ENCODE peak calls at places on chromosome 11, in five cellular contexts. K is fibroblast of the aortic adventitia, E is Panc1, Z is AG09319, T is cardiac fibroblast. P is an unnamed sample.
A peak's percentile ranks its signal among the peaks of the same experiment; 100 is the strongest.

GRCh38 chr11:130054966-130055365 is 14.7 kb upstream of the APLP2 start:
- DNase-seq in Z (no peak), K (peak; percentile 43), E (no peak), T (no peak), P (no peak)

GRCh38 chr11:49208006-49208721 is at the start of gene FOLH1:
- DNase-seq in T (peak; percentile 18), Z (no peak), K (no peak), E (no peak), P (no peak)

GRCh38 chr11:61756452-61757212 is 4.2 kb downstream of the MYRF start:
- DNase-seq in Z (no peak), K (no peak), T (peak; percentile 46), E (no peak), P (peak; percentile 57)

GRCh38 chr11:102599642-102600261 is 25.4 kb downstream of the MMP20 start:
- DNase-seq in Z (peak; percentile 37), K (peak; percentile 92), E (peak; percentile 95), T (peak; percentile 73), P (peak; percentile 89)

GRCh38 chr11:63608353-63609345 is 5.6 kb downstream of the PLAAT3 start:
- DNase-seq in K (peak; percentile 58), E (no peak), Z (no peak), T (peak; percentile 72), P (peak; percentile 38)

GRCh38 chr11:57425565-57426438 is 1.1 kb downstream of the SLC43A3 start:
- DNase-seq in T (peak; percentile 63), E (no peak), Z (no peak), K (peak; percentile 80), P (peak; percentile 14)

GRCh38 chr11:122715883-122716282 is 60.4 kb downstream of the UBASH3B start:
- DNase-seq in T (no peak), Z (no peak), K (no peak), E (no peak), P (no peak)

GRCh38 chr11:47413908-47414684 is 5.7 kb downstream of the SLC39A13 start:
- DNase-seq in T (peak; percentile 76), E (no peak), K (peak; percentile 66), Z (no peak), P (peak; percentile 86)

GRCh38 chr11:131666006-131666405 is 295.6 kb downstream of the NTM start:
- DNase-seq in Z (no peak), K (no peak), T (no peak), E (no peak), P (no peak)

GRCh38 chr11:65987336-65987735 is 14.6 kb downstream of the EIF1AD start:
- DNase-seq in T (no peak), Z (no peak), E (no peak), K (no peak), P (no peak)
- TF ChIP-seq CTCF in T (no peak), Z (no peak), E (no peak), K (no peak), P (no peak)

GRCh38 chr11:20448838-20449237 is 61.3 kb downstream of the PRMT3 start:
- DNase-seq in K (no peak), E (no peak), T (no peak), Z (no peak), P (no peak)

GRCh38 chr11:20438637-20439036 is 51.1 kb downstream of the PRMT3 start:
- DNase-seq in T (no peak), K (no peak), E (no peak), Z (no peak), P (no peak)

GRCh38 chr11:20444537-20444936 is 57.0 kb downstream of the PRMT3 start:
- DNase-seq in Z (no peak), T (no peak), E (no peak), K (no peak), P (no peak)

GRCh38 chr11:20443596-20443995 is 56.1 kb downstream of the PRMT3 start:
- DNase-seq in Z (no peak), E (peak; percentile 2), K (peak; percentile 35), T (peak; percentile 57), P (peak; percentile 39)
- TF ChIP-seq CTCF in Z (peak; percentile 32), E (peak; percentile 50), K (peak; percentile 31), T (peak; percentile 31), P (peak; percentile 46)

GRCh38 chr11:116925050-116925449 is 87.6 kb upstream of the APOA1 start:
- DNase-seq in K (no peak), E (no peak), T (no peak), Z (no peak), P (no peak)

GRCh38 chr11:116929393-116930090 is 92.1 kb upstream of the APOA1 start:
- DNase-seq in E (no peak), K (peak; percentile 51), T (peak; percentile 40), Z (no peak), P (peak; percentile 18)

GRCh38 chr11:116928845-116929244 is 91.4 kb upstream of the APOA1 start:
- DNase-seq in T (peak; percentile 20), E (no peak), Z (no peak), K (no peak), P (peak; percentile 33)

GRCh38 chr11:116928102-116928777 is 90.8 kb upstream of the APOA1 start:
- DNase-seq in E (no peak), T (peak; percentile 13), K (no peak), Z (no peak), P (no peak)

GRCh38 chr11:116927163-116927772 is 89.8 kb upstream of the APOA1 start:
- DNase-seq in Z (no peak), T (no peak), K (no peak), E (no peak), P (no peak)
- TF ChIP-seq CTCF in Z (peak; percentile 9), T (peak; percentile 49), K (peak; percentile 48), E (peak; percentile 61), P (peak; percentile 44)

DNA sequence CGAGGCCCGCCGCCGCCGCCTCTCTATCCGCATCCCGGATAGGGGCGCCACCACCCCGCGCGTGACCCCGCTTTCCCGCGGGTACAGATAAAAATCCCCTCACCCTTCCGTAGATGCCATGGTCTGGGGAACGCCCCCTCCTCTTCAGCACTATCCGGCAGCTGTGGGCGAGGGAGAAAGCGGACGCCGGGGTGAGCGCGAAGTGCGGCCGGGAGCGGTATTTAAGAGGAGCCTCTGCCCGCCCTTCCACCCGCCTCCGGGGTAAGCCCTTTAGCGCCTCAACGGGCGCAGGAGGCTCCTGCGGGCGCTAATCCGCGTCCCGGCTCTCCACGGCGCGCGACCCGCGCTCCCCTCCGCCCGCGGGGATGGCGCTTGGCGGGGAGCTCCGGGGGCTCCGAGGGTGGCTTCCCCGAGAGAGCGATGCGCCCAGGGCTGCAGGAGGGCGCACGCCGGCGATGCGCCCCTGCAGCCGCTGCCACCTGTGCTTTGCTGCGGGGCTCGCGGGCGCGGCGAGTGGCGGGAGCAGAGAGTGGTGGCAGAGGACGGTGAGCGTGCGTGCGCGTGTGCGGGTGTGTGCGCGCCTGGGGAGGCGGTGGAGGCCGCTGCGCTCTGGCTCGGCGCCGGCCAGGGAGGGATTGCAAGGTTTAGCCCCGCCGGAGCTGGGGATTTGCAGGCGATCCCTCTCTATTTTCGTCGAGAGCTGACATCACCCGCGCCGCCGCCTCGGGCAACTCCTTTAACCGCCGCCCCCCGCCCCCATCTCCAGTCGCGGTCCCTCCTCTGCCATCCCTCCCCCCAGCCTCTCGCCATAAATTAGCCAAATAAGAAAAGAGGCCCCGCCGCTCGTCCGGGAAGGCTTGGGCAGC is at the start of gene SLC1A2:
- DNase-seq in K (peak; percentile 24), Z (no peak), T (peak; percentile 31), E (no peak), P (peak; percentile 23)
- TF ChIP-seq CTCF in K (peak; percentile 6), Z (no peak), T (no peak), E (no peak), P (no peak)

GRCh38 chr11:92735039-92735438 is 234.4 kb upstream of the MTNR1B start:
- DNase-seq in K (no peak), T (no peak), Z (no peak), E (no peak), P (no peak)
- TF ChIP-seq CTCF in K (no peak), T (peak; percentile 19), Z (no peak), E (peak; percentile 56), P (peak; percentile 37)

DNA sequence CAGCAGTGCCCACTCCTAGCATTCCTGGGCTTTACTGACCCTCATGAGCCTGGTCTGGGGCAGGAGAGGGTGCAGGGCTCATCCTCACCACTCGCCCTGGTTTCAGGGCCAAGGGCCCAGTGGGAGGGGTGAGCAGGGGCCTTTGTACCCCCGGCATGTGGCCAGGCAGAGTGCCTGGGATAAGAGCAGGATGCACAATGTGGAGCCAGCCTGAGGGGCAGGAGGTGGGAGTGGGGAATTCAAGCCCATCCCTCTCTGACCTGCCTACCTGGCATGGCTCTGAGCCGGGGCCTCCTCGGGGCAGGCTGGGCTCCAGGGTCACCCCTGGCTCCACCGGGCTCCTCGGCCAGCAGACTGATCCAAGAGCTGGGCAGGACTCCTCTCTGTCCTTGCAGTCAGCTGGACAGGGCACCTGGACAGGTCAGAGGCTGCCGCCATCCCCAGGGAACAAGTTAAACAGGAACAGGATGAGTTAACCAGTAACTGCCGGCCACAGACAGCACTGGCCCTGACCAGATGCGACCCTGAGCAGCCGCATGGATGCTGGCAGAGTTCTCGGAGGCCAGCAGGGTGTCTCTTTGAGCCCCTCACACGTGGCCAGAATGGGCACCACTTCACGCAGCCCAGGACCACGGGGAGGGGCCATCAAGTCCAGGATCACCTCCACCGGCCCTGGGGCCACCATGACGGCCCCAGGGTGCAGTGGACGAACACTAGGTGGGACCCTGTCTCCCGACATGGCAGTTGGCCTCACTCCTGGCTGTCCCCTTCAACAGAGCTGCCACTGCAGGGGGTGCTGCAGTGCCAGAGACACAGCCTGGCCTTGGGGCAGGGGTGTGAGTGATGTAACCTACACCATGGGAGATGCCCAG is 5.0 kb downstream of the SIGIRR start:
- DNase-seq in K (no peak), Z (no peak), T (no peak), E (no peak), P (no peak)
- TF ChIP-seq CTCF in K (no peak), Z (no peak), T (no peak), E (no peak), P (no peak)

GRCh38 chr11:125428486-125429173 is 67.4 kb downstream of the FEZ1 start:
- DNase-seq in T (no peak), Z (no peak), E (no peak), K (no peak), P (no peak)

GRCh38 chr11:125431009-125431408 is 65.1 kb downstream of the FEZ1 start:
- DNase-seq in K (no peak), T (no peak), E (no peak), Z (no peak), P (no peak)

GRCh38 chr11:125429807-125430678 is 66.0 kb downstream of the FEZ1 start:
- DNase-seq in K (no peak), T (no peak), Z (no peak), E (no peak), P (no peak)

GRCh38 chr11:125431481-125431880 is 64.6 kb downstream of the FEZ1 start:
- DNase-seq in E (no peak), Z (no peak), T (no peak), K (no peak), P (no peak)

GRCh38 chr11:125429174-125429707 is 66.8 kb downstream of the FEZ1 start:
- DNase-seq in Z (no peak), E (no peak), T (peak; percentile 71), K (peak; percentile 73), P (peak; percentile 51)
- TF ChIP-seq CTCF in Z (peak; percentile 75), E (peak; percentile 95), T (peak; percentile 87), K (peak; percentile 84), P (peak; percentile 75)

P was measured in fibroblast of villous mesenchyme.